ENCODE peak calls at places on chromosome 2, in eight cellular contexts. V, B, L, N, M, D, H and U are unnamed samples.

GRCh38 chr2:85324639-85325465 is 2.9 kb downstream of the TGOLN2 start:
- DNase-seq in V (no peak), B (no peak), L (no peak), N (peak), M (no peak), D (peak), H (no peak), U (peak)

GRCh38 chr2:16041466-16041810 is 101.1 kb downstream of the MYCN start:
- DNase-seq in V (no peak), B (no peak), L (no peak), N (no peak), M (no peak), D (no peak), H (no peak), U (no peak)

GRCh38 chr2:166074430-166074829 is 53.4 kb downstream of the SCN1A start:
- DNase-seq in V (no peak), B (no peak), L (no peak), N (no peak), M (no peak), D (no peak), H (no peak), U (no peak)

GRCh38 chr2:159960413-159960812 is 102.0 kb downstream of the PLA2R1 start:
- DNase-seq in V (peak), B (peak), L (no peak), N (peak), M (peak), D (no peak), H (no peak), U (peak)

GRCh38 chr2:33229646-33230045 is 246.8 kb upstream of the RASGRP3 start:
- DNase-seq in V (no peak), B (no peak), L (no peak), N (no peak), M (no peak), D (no peak), H (no peak), U (no peak)

GRCh38 chr2:17227856-17228255 is 290.4 kb downstream of the RAD51AP2 start:
- DNase-seq in V (no peak), B (no peak), L (no peak), N (no peak), M (no peak), D (no peak), H (no peak), U (no peak)

GRCh38 chr2:10162586-10163497 is 40.3 kb downstream of the RRM2 start:
- DNase-seq in V (peak), B (no peak), L (peak), N (peak), M (no peak), D (no peak), H (no peak), U (peak)

GRCh38 chr2:150528861-150529801 is 41.7 kb upstream of the RND3 start:
- DNase-seq in V (peak), B (no peak), L (no peak), N (no peak), M (peak), D (no peak), H (no peak), U (no peak)

GRCh38 chr2:2837768-2838547 is 506.9 kb upstream of the MYT1L start:
- DNase-seq in V (no peak), B (no peak), L (no peak), N (no peak), M (no peak), D (no peak), H (no peak), U (no peak)

GRCh38 chr2:37711831-37712230 is 40.4 kb upstream of the CDC42EP3 start:
- DNase-seq in V (no peak), B (no peak), L (no peak), N (no peak), M (no peak), D (no peak), H (no peak), U (no peak)

GRCh38 chr2:191646612-191646902 is 31.4 kb upstream of the NABP1 start:
- DNase-seq in V (peak), B (no peak), L (no peak), N (no peak), M (no peak), D (no peak), H (no peak), U (no peak)

GRCh38 chr2:85790499-85790898 is 36.7 kb downstream of the ATOH8 start:
- DNase-seq in V (no peak), B (no peak), L (no peak), N (no peak), M (no peak), D (no peak), H (no peak), U (peak)

GRCh38 chr2:171225302-171225980 is 64.7 kb upstream of the TLK1 start:
- DNase-seq in V (peak), B (peak), L (peak), N (peak), M (no peak), D (peak), H (no peak), U (peak)

GRCh38 chr2:63055510-63056308 is 5.1 kb downstream of the OTX1 start:
- DNase-seq in V (no peak), B (no peak), L (no peak), N (no peak), M (no peak), D (no peak), H (peak), U (no peak)

GRCh38 chr2:180657054-180657453 is 323.4 kb upstream of the UBE2E3 start:
- DNase-seq in V (peak), B (peak), L (no peak), N (no peak), M (no peak), D (no peak), H (no peak), U (no peak)

GRCh38 chr2:177405029-177405692 is 12.6 kb downstream of the AGPS start:
- DNase-seq in V (no peak), B (no peak), L (no peak), N (peak), M (no peak), D (peak), H (no peak), U (no peak)

GRCh38 chr2:52340185-52340584 is 1308.3 kb upstream of the NRXN1 start:
- DNase-seq in V (no peak), B (no peak), L (no peak), N (no peak), M (no peak), D (no peak), H (no peak), U (no peak)

GRCh38 chr2:21819475-21819874 is 695.7 kb downstream of the TDRD15 start:
- DNase-seq in V (no peak), B (no peak), L (no peak), N (no peak), M (no peak), D (no peak), H (no peak), U (no peak)

GRCh38 chr2:156182132-156182531 is 150.4 kb downstream of the NR4A2 start:
- DNase-seq in V (peak), B (peak), L (no peak), N (no peak), M (no peak), D (peak), H (no peak), U (peak)

GRCh38 chr2:217740796-217741195 is 262.0 kb downstream of the TNS1 start:
- DNase-seq in V (no peak), B (no peak), L (no peak), N (no peak), M (no peak), D (no peak), H (no peak), U (no peak)

GRCh38 chr2:18047896-18048657 is 169.6 kb downstream of the KCNS3 start:
- DNase-seq in V (peak), B (peak), L (no peak), N (no peak), M (no peak), D (no peak), H (no peak), U (no peak)

GRCh38 chr2:102070058-102070642 is 72.4 kb upstream of the IL1R1 start:
- DNase-seq in V (peak), B (no peak), L (peak), N (no peak), M (no peak), D (peak), H (no peak), U (no peak)

GRCh38 chr2:102053096-102053495 is 61.3 kb downstream of the IL1R2 start:
- DNase-seq in V (no peak), B (no peak), L (no peak), N (no peak), M (no peak), D (peak), H (no peak), U (peak)

GRCh38 chr2:109160714-109161440 is 31.9 kb downstream of the SH3RF3 start:
- DNase-seq in V (no peak), B (no peak), L (no peak), N (no peak), M (no peak), D (no peak), H (no peak), U (no peak)

GRCh38 chr2:68776124-68776523 is 41.5 kb downstream of the ARHGAP25 start:
- DNase-seq in V (no peak), B (no peak), L (no peak), N (no peak), M (no peak), D (no peak), H (no peak), U (peak)

GRCh38 chr2:69041214-69041613 is 28.2 kb downstream of the ANTXR1 start:
- DNase-seq in V (no peak), B (no peak), L (no peak), N (no peak), M (no peak), D (no peak), H (no peak), U (no peak)

GRCh38 chr2:237134321-237134720 is 48.6 kb downstream of the COPS8 start:
- DNase-seq in V (no peak), B (no peak), L (no peak), N (no peak), M (no peak), D (no peak), H (no peak), U (no peak)

GRCh38 chr2:176075476-176075875 is 8.3 kb downstream of the EVX2 start:
- DNase-seq in V (no peak), B (no peak), L (no peak), N (no peak), M (no peak), D (no peak), H (peak), U (no peak)

GRCh38 chr2:145374165-145374564 is 854.2 kb upstream of the ZEB2 start:
- DNase-seq in V (no peak), B (no peak), L (no peak), N (peak), M (no peak), D (no peak), H (no peak), U (no peak)

GRCh38 chr2:97734061-97734912 is 20.9 kb downstream of the ZAP70 start:
- DNase-seq in V (no peak), B (no peak), L (no peak), N (no peak), M (no peak), D (no peak), H (no peak), U (no peak)

GRCh38 chr2:100757621-100758394 is 62.1 kb upstream of the NPAS2 start:
- DNase-seq in V (peak), B (no peak), L (no peak), N (peak), M (no peak), D (peak), H (no peak), U (no peak)

GRCh38 chr2:216664593-216665034 is 30.7 kb downstream of the IGFBP5 start:
- DNase-seq in V (no peak), B (no peak), L (peak), N (peak), M (no peak), D (no peak), H (no peak), U (peak)

GRCh38 chr2:31192396-31193065 is 24.8 kb downstream of the CAPN14 start:
- DNase-seq in V (no peak), B (no peak), L (no peak), N (no peak), M (no peak), D (no peak), H (no peak), U (no peak)

GRCh38 chr2:221818569-221818968 is 246.5 kb upstream of the EPHA4 start:
- DNase-seq in V (no peak), B (no peak), L (no peak), N (no peak), M (no peak), D (no peak), H (no peak), U (no peak)

GRCh38 chr2:148530350-148530749 is 114.2 kb upstream of the EPC2 start:
- DNase-seq in V (no peak), B (no peak), L (no peak), N (no peak), M (no peak), D (peak), H (no peak), U (no peak)

GRCh38 chr2:143907801-143908200 is 612.1 kb downstream of the ZEB2 start:
- DNase-seq in V (no peak), B (no peak), L (no peak), N (no peak), M (no peak), D (no peak), H (no peak), U (no peak)

DNA sequence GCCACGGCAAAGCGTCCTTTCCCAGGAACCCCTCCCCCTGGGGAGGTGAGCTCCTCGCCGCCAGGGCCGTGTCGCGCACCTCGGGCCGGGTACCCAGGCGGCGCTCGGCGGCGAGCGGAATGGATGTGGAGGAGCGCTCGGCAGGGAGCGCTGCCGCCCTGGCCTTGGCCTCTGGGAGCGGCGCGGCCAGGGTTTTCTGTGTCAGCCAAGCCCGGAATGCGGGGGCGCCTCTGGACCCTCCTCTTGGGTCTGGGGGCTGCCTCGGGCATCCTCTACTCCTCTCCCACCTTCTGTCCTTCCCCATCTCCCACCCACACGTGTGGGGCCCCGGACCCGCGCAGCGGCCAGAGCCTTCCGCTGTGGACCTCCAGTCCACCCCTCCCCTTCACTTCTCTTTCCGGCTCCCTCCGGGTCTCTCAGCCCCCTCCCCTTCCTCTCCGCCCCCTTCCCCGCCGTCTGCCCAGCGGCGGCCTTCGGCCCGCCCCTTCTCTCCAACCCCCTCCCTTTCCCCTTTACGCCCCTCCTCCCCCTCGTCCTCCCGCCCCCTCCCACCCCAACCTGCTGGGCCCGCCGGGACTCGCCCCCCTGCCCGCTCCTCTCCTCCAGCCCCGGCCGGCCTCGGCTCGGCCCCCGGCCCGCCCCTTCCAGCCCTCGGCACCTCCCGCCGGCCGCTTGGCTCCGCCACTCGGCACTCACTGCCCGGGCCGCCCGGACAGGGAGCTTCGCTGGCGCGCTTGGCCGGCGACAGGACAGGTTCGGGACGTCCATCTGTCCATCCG is at the start of gene MERTK:
- DNase-seq in V (peak), B (peak), L (peak), N (peak), M (no peak), D (peak), H (peak), U (peak)
- TF ChIP-seq POLR2A in V (peak), B (peak), L (peak), N (peak), M (no peak), D (peak), H (peak), U (peak)

GRCh38 chr2:23566236-23567142 is 181.5 kb downstream of the KLHL29 start:
- DNase-seq in V (peak), B (no peak), L (peak), N (peak), M (no peak), D (peak), H (peak), U (peak)
- TF ChIP-seq CTCF in V (peak), B (peak), L (peak), N (peak), M (peak), D (peak), H (peak), U (peak)

DNA sequence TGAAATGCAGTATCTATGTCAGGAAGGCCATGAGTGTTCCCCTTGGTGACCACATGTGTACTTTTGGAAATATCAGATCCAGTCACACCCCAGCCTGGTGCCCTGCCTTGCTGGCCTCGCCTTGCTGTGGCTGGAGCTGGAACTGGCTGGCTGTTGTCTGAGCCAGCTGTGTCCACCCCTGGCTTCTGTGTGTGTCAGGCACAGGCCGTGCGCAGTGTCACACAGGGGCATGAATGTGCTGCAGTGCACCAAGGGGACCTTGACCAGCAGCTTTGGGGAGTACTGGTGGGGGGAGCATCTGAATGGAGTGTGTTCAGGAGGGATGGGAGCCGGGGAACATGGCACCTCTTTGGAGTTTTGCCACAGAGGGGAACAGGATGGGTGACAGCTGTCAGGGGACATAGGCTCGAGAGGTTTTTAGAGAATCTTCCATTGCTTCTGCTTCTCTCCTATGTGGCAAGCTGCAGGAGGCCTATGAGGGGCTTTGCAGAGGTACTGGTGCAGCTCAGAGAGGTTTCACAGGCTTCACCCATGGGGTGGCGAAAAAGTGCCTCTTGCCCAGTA is 44.7 kb upstream of the FAHD2A start:
- DNase-seq in V (no peak), B (no peak), L (no peak), N (no peak), M (no peak), D (no peak), H (no peak), U (no peak)
- TF ChIP-seq MAX in V (no peak), B (no peak), L (no peak), N (no peak), M (no peak), D (no peak), H (no peak), U (no peak)

GRCh38 chr2:197145471-197146056 is 165.0 kb downstream of the ANKRD44 start:
- DNase-seq in V (no peak), B (no peak), L (no peak), N (no peak), M (peak), D (no peak), H (no peak), U (peak)
- TF ChIP-seq POLR2A in V (no peak), B (no peak), L (no peak), N (no peak), M (peak), D (no peak), H (no peak), U (no peak)